ENCODE peak calls at places on chromosomes 2 and 18, in six cellular contexts. V, R, Q, B, C and U are unnamed samples.

GRCh38 chr2:174442546-174443510 is 44.0 kb downstream of the GPR155 start:
- DNase-seq in R (no peak), Q (no peak), B (no peak), V (peak; percentile 2), C (no peak), U (no peak)

GRCh38 chr2:27170569-27171337 is 21.9 kb downstream of the TCF23 start:
- DNase-seq in R (no peak), V (no peak), B (no peak), Q (no peak), C (no peak), U (no peak)

GRCh38 chr2:205931388-205931787 is 154.6 kb downstream of the INO80D start:
- DNase-seq in C (no peak), B (no peak), Q (no peak), V (no peak), R (no peak), U (no peak)

GRCh38 chr2:43224571-43225092 is 1.8 kb downstream of the ZFP36L2 start:
- DNase-seq in R (peak; percentile 43), Q (no peak), B (no peak), V (peak; percentile 64), C (no peak), U (peak; percentile 67)

GRCh38 chr18:54958711-54959625 is at the start of gene CCDC68:
- DNase-seq in Q (no peak), B (no peak), C (no peak), V (peak; percentile 53), R (peak; percentile 67), U (peak; percentile 81)

GRCh38 chr18:9109523-9109922 is 7.0 kb downstream of the NDUFV2 start:
- DNase-seq in B (no peak), R (no peak), C (no peak), V (no peak), Q (no peak), U (no peak)

GRCh38 chr2:148842050-148842449 is 33.0 kb upstream of the KIF5C start:
- DNase-seq in B (no peak), R (no peak), V (no peak), C (no peak), Q (no peak), U (no peak)

GRCh38 chr2:100104718-100105677 is 37.4 kb downstream of the AFF3 start:
- DNase-seq in C (no peak), B (no peak), Q (peak; percentile 27), V (peak; percentile 85), R (peak; percentile 25), U (no peak)

GRCh38 chr2:85390941-85391669 is 19.1 kb downstream of the CAPG start:
- DNase-seq in R (peak; percentile 71), Q (peak; percentile 85), V (peak; percentile 70), B (peak; percentile 74), C (peak; percentile 77), U (peak; percentile 73)

GRCh38 chr2:19357383-19358241 is 811 bp downstream of the OSR1 start:
- DNase-seq in C (no peak), B (no peak), Q (no peak), R (no peak), V (peak; percentile 47), U (no peak)

GRCh38 chr2:19359021-19359357 is 566 bp upstream of the OSR1 start:
- DNase-seq in B (no peak), C (no peak), V (no peak), Q (no peak), R (no peak), U (no peak)

GRCh38 chr2:19356545-19357382 is 1.7 kb downstream of the OSR1 start:
- DNase-seq in V (peak; percentile 67), R (no peak), C (no peak), B (no peak), Q (no peak), U (no peak)

GRCh38 chr2:19359456-19359855 is 1.0 kb upstream of the OSR1 start:
- DNase-seq in B (no peak), R (no peak), V (no peak), Q (no peak), C (no peak), U (no peak)

DNA sequence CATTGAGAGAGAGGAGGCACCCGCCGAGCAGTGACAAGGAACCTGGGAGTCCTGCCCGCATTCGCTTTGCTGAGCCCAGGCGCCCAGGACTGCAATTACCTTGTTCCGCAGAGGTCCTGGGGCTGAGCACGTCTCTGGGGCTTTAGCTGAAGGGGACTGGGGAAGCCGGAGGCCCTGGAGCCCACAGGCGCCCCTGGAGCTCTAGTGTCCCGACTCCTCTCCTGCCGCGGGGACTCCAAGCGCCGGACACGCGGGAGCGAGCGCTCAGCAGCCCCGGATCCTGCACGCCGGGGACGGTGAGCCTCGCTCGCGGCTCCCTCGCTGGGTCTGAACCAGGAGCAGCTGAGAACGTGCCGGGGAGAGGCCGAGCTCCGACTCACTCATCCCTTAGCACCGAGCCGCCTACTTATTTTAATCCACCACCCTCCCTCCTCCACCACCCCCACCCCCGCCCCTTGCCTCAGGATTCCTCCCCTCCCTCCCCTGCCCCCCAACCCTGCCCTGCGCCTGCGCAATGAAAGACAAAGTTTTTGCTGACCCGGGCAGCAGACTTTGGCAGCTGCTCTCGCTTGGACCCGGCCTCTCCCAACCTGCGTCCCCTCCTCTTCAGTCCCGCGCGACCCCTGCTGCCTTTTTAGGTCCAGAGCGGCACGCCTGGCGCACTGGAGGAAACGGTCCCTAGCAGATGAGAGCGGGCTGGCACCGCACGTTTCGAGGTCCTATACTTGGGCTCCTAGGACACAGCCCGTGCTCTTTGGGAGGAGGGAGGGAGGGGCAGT is at the start of gene OSR1:
- DNase-seq in B (no peak), Q (peak; percentile 77), C (peak; percentile 25), R (peak; percentile 71), V (peak; percentile 93), U (no peak)
- H3K4me3 ChIP-seq in B (peak within 1 kb of the TSS; percentile 63), Q (peak within 1 kb of the TSS; percentile 32), C (no peak within 1 kb of the TSS), R (peak within 1 kb of the TSS; percentile 74), V (peak within 1 kb of the TSS; percentile 54), U (peak within 1 kb of the TSS; percentile 67)

GRCh38 chr18:63951302-63951705 is 2.2 kb downstream of the HMSD start:
- DNase-seq in Q (no peak), R (no peak), C (no peak), V (no peak), B (no peak), U (no peak)

GRCh38 chr18:63953811-63954210 is 4.7 kb downstream of the HMSD start:
- DNase-seq in R (no peak), V (no peak), B (no peak), C (peak; percentile 59), Q (no peak), U (no peak)

GRCh38 chr18:63947051-63947790 is 1.9 kb upstream of the HMSD start:
- DNase-seq in B (no peak), V (no peak), R (no peak), Q (no peak), C (no peak), U (no peak)

GRCh38 chr18:63949068-63949737 is at the start of gene HMSD:
- DNase-seq in V (peak; percentile 84), Q (no peak), C (no peak), B (peak; percentile 59), R (peak; percentile 52), U (peak; percentile 80)
- TF ChIP-seq CTCF in V (peak; percentile 54), Q (no peak), C (no peak), B (peak; percentile 43), R (peak; percentile 34), U (peak; percentile 38)

GRCh38 chr2:226553333-226553732 is 246.3 kb downstream of the IRS1 start:
- DNase-seq in C (no peak), V (no peak), Q (no peak), R (no peak), B (no peak), U (no peak)
- H3K4me3 ChIP-seq in C (no peak overlapping the region), V (no peak overlapping the region), Q (no peak overlapping the region), R (no peak overlapping the region), B (no peak overlapping the region), U (no peak overlapping the region)

GRCh38 chr18:47095810-47096209 is 54.5 kb downstream of the HDHD2 start:
- DNase-seq in R (no peak), V (no peak), C (no peak), B (no peak), Q (no peak), U (no peak)

DNA sequence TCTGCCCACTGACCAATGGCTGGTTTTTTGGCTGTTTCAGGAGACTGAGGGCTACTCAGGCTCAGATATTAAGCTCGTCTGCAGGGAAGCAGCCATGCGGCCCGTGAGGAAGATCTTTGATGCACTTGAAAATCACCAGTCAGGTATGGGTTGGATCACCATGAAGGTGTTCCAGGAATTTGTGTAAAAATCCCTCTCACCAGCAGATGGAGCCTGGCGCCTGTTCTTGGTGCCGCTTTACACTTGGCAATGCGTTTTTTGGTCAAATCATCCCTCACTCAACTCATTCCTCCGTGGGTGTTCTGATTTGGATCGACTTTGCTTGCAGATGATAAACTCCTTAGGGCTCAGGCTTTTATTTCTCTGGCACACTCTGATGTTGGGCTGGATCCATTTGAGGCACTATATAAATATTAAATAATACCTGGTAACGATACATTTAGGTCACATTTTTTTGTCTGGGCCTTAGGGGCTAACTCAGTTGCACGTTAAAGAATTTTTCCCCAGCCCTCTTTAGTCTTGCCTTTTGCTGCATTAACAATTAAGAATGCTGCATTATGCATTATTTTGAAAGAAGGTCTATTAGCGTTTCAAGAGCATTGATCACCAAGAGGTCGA is 50.0 kb downstream of the HDHD2 start:
- DNase-seq in B (peak; percentile 24), R (peak; percentile 18), Q (peak; percentile 74), V (peak; percentile 67), C (peak; percentile 62), U (no peak)
- TF ChIP-seq CTCF in B (peak; percentile 72), R (peak; percentile 72), Q (peak; percentile 92), V (peak; percentile 85), C (peak; percentile 82), U (peak; percentile 75)

GRCh38 chr2:46717733-46718121 is 197.9 kb downstream of the MCFD2 start:
- DNase-seq in C (no peak), B (no peak), V (peak; percentile 25), R (no peak), Q (no peak), U (no peak)

GRCh38 chr2:46715541-46715940 is 200.1 kb downstream of the MCFD2 start:
- DNase-seq in V (no peak), R (no peak), C (no peak), Q (no peak), B (no peak), U (no peak)

GRCh38 chr2:46719499-46719898 is 196.1 kb downstream of the MCFD2 start:
- DNase-seq in V (no peak), C (no peak), Q (no peak), B (peak; percentile 26), R (no peak), U (no peak)

GRCh38 chr2:46718797-46719196 is 196.8 kb downstream of the MCFD2 start:
- DNase-seq in B (no peak), V (no peak), R (no peak), C (no peak), Q (no peak), U (no peak)

DNA sequence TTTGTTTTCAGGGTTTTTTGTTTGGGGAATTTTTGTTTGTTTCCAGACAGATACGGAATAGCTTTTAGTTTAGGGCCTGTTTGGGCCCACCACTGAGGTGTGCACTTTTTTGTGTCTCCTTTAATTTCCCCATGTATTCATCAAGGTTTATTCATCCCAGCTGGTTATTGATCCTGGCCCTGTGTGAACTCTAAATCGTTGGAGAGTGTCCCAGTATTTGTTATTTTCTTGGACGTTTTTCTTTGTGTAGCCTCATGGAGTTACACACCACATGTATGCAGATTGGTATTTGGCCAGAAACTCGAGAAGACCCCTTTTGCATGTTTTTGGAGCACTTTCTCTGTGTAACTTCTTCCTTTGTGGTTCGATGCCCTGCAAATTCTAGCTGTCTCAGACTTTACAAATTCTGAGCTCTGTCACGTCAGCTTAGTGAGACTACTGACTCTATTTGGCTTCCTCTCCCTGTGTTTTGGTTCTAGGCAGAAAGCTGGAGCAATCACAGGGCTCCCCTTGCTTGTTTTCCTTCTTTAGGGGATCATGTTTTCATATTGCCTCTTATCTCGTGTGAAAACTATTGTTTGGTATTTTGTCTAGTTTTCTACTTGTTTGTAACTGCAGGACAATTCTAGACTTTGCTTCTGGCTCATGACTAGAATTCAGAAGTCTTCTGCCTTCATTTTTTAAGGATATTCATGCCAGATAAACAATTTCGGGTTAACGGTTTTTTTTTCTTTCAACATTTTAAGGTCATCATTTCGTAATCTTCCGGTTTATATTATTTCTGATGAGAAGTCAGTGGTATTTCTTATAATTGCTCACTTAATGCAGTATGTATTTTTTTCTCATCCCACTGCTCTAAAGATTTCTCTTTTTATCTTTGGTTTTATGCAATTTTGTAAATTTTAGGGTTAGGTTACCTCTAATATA is 198.5 kb downstream of the MCFD2 start:
- DNase-seq in R (no peak), V (no peak), Q (no peak), B (no peak), C (peak; percentile 18), U (no peak)
- H3K4me3 ChIP-seq in R (no peak overlapping the region), V (no peak overlapping the region), Q (peak overlapping the region; percentile 13), B (no peak overlapping the region), C (no peak overlapping the region), U (no peak overlapping the region)